ENCODE peak calls at places on chromosomes 7 and 10, in seven cellular contexts. J is uterus, U is right atrium auricular region, A is mucosa of descending colon, G is endothelial cell of umbilical vein, Q is AG04450, Z is fibroblast of lung. E is an unnamed sample.

GRCh38 chr10:93991101-93991500 is 2.6 kb upstream of the PLCE1 start:
- DNase-seq in U (no peak), Z (no peak), J (no peak), G (no peak), A (no peak), Q (no peak), E (no peak)

GRCh38 chr10:47421057-47421952 is 37.2 kb upstream of the ZNF488 start:
- DNase-seq in G (no peak), A (no peak), Z (peak), J (no peak), Q (peak), U (peak), E (no peak)

GRCh38 chr7:51113962-51114361 is 202.6 kb downstream of the COBL start:
- DNase-seq in J (no peak), Z (no peak), G (no peak), U (no peak), Q (no peak), A (no peak), E (no peak)

GRCh38 chr10:97427571-97428179 is 1.7 kb downstream of the PGAM1 start:
- DNase-seq in J (no peak), U (no peak), A (peak), Q (no peak), G (peak), Z (peak), E (no peak)

GRCh38 chr10:128130051-128130450 is 3.8 kb upstream of the MKI67 start:
- DNase-seq in J (no peak), U (no peak), Q (no peak), G (peak), Z (peak), A (no peak), E (no peak)

GRCh38 chr10:88793747-88794299 is 8.7 kb upstream of the LIPM start:
- DNase-seq in Z (peak), G (no peak), J (no peak), Q (no peak), U (no peak), A (no peak), E (no peak)

GRCh38 chr10:48187713-48188541 is 86.6 kb downstream of the FRMPD2 start:
- DNase-seq in A (no peak), G (no peak), Q (no peak), J (no peak), U (no peak), Z (no peak), E (no peak)

GRCh38 chr7:46024263-46024916 is 103.3 kb upstream of the IGFBP3 start:
- DNase-seq in G (no peak), A (no peak), U (no peak), Z (no peak), Q (no peak), J (no peak), E (no peak)

GRCh38 chr10:71062156-71062555 is 150.2 kb upstream of the UNC5B start:
- DNase-seq in J (no peak), U (no peak), Q (no peak), A (no peak), G (no peak), Z (no peak), E (no peak)

GRCh38 chr7:132113536-132114409 is 462.5 kb downstream of the PLXNA4 start:
- DNase-seq in G (no peak), J (no peak), Q (no peak), U (no peak), Z (no peak), A (no peak), E (no peak)

DNA sequence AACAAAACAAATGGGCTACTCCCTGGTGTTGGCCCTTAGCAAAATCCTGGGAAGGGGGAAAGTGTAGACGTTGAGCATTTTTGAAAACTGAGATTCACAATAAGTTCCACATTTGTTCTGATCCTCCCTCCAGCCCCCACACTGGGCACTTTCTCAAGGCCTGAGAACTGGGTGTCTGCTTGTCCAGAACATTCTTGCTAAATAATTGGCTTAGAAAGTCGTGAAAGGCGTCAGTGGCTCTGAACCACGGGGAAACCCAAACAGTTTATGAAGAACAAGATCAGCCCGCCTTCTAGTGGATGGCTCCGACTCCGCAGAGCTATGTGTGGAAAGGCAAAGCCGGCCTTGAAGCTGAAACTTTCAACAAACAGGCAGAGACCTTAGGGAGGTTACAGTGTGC is 370.1 kb downstream of the PRPF18 start:
- DNase-seq in Z (no peak), A (peak), J (peak), U (peak), G (no peak), Q (peak), E (no peak)
- H3K4me3 ChIP-seq in Z (no peak), A (no peak), J (no peak), U (no peak), G (no peak), Q (no peak), E (no peak)

DNA sequence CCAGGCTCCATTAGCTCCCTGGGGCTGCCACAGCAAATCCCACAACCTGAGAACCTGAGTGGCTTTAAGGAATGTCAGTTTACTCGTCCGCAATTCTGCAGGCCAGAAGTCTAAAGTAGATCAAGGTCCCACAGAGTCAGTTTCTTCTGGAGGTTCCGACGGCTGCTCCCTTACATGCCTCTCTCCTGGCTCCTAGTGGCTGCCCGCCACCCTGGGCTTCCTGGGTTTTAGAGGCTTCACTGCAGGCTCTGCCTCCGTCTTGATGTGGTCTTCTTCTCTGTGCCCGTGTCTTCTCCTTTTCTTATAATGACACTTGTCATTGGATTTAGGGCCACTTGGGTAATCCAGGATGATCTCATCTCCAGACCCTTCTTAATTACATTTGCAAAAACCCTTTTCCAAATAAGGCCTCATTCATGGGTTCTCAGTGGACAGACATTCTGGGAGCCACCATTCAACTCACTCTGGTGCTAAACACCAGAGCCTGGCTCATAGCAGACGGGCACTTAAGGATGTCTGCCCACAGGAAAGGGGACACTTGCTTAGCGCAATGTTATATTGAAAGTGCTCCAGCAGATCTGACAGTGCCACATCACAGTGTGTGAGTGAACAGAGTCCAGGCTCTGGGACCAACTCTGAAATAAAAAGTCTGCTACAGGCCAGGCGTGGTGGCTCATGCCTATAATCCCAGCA is 77.6 kb downstream of the VWC2 start:
- DNase-seq in J (no peak), Q (no peak), A (no peak), Z (no peak), U (no peak), G (no peak), E (no peak)
- TF ChIP-seq CTCF in J (no peak), Q (no peak), A (no peak), Z (no peak), U (no peak), G (no peak), E (no peak)

GRCh38 chr7:124489082-124489819 is 276.3 kb downstream of the GPR37 start:
- DNase-seq in G (no peak), U (no peak), Q (no peak), Z (no peak), A (no peak), J (no peak), E (no peak)

GRCh38 chr7:124489925-124490324 is 275.7 kb downstream of the GPR37 start:
- DNase-seq in Q (no peak), A (no peak), Z (no peak), J (no peak), G (no peak), U (no peak), E (no peak)
- H3K4me3 ChIP-seq in Q (no peak), A (no peak), Z (no peak), J (no peak), G (no peak), U (no peak), E (no peak)

DNA sequence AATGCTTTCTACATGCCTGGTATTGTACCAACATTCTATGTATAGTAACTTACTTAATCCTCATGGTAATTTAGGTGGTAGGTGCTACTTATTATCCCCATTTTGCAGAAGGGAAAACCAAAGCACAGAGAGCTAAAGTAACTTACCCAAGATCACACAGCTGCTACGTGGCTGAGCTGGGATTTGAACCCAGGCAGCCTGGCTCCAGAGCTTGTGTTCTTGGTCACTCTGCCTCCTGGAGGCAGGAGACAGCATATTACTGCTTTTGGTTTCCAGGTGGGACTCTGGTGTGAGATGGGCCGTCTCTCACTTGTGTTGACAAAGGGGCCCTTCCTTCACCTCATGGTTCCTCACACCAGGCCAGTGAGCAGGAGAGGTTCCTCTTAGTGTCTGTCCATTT is 79.8 kb upstream of the PPIF start:
- DNase-seq in J (no peak), Z (no peak), A (no peak), G (no peak), Q (no peak), U (no peak), E (no peak)
- TF ChIP-seq CTCF in J (no peak), Z (no peak), A (no peak), G (no peak), Q (no peak), U (no peak), E (no peak)

GRCh38 chr10:19920075-19920726 is 104.0 kb downstream of the PLXDC2 start:
- DNase-seq in G (no peak), J (no peak), A (peak), U (no peak), Q (no peak), Z (no peak), E (no peak)

GRCh38 chr10:19918800-19919199 is 102.6 kb downstream of the PLXDC2 start:
- DNase-seq in Z (peak), J (no peak), A (no peak), G (no peak), U (no peak), Q (no peak), E (no peak)

GRCh38 chr10:19925064-19925463 is 108.8 kb downstream of the PLXDC2 start:
- DNase-seq in G (no peak), J (no peak), U (no peak), Z (no peak), Q (no peak), A (no peak), E (no peak)

GRCh38 chr10:19921300-19922140 is 105.3 kb downstream of the PLXDC2 start:
- DNase-seq in A (no peak), U (no peak), J (no peak), Z (peak), Q (no peak), G (no peak), E (no peak)

GRCh38 chr10:19922236-19922963 is 106.2 kb downstream of the PLXDC2 start:
- DNase-seq in G (peak), Z (peak), A (no peak), J (peak), U (no peak), Q (peak), E (no peak)
- H3K4me3 ChIP-seq in G (no peak), Z (no peak), A (no peak), J (no peak), U (no peak), Q (no peak), E (no peak)

GRCh38 chr10:61140765-61141392 is 196.9 kb upstream of the RHOBTB1 start:
- DNase-seq in U (no peak), Z (peak), Q (peak), A (no peak), G (peak), J (peak), E (no peak)
- TF ChIP-seq CTCF in U (peak), Z (peak), Q (peak), A (peak), G (peak), J (peak), E (peak)